ENCODE peak calls at places on chromosomes 12 and 14, in nine cellular contexts. K is fibroblast of lung, L is heart left ventricle, M is hepatocyte, I is pancreas, W is adrenal gland, G is ascending aorta, B is upper lobe of right lung, A is Panc1. T is an unnamed sample.

GRCh38 chr14:99260652-99261551 is 11.1 kb downstream of the BCL11B start:
- DNase-seq in K (no peak), L (no peak), M (no peak), I (no peak), W (no peak), G (no peak), B (no peak), A (no peak), T (no peak)

GRCh38 chr14:95496111-95496681 is 20.3 kb downstream of the SYNE3 start:
- DNase-seq in K (peak; percentile 43), L (no peak), M (no peak), I (no peak), W (no peak), G (no peak), B (no peak), A (no peak), T (no peak)

GRCh38 chr14:33363687-33364086 is 425.0 kb downstream of the NPAS3 start:
- DNase-seq in K (peak; percentile 6), L (no peak), M (no peak), I (no peak), W (no peak), G (no peak), B (no peak), A (no peak), T (no peak)

GRCh38 chr12:105330283-105330937 is at the start of gene C12orf75:
- DNase-seq in K (peak; percentile 70), L (peak; percentile 70), M (peak; percentile 90), I (peak; percentile 59), W (peak; percentile 45), G (peak; percentile 88), B (peak; percentile 79), A (no peak), T (no peak)

GRCh38 chr14:92922155-92922735 is 705 bp upstream of the CHGA start:
- DNase-seq in K (no peak), L (no peak), M (no peak), I (no peak), W (no peak), G (no peak), B (no peak), A (no peak), T (no peak)

GRCh38 chr14:104665663-104666522 is 23.5 kb upstream of the INF2 start:
- DNase-seq in K (no peak), L (no peak), M (peak; percentile 54), I (peak; percentile 63), W (peak; percentile 60), G (peak; percentile 74), B (peak; percentile 77), A (no peak), T (no peak)

GRCh38 chr12:123946152-123946515 is 26.5 kb downstream of the CCDC92 start:
- DNase-seq in K (no peak), L (no peak), M (no peak), I (no peak), W (no peak), G (no peak), B (no peak), A (no peak), T (no peak)

GRCh38 chr12:118357327-118358007 is 15.2 kb downstream of the TAOK3 start:
- DNase-seq in K (peak; percentile 64), L (peak; percentile 66), M (peak; percentile 32), I (peak; percentile 26), W (peak; percentile 58), G (no peak), B (no peak), A (no peak), T (no peak)

GRCh38 chr14:71932229-71932951 is at the start of gene RGS6:
- DNase-seq in K (no peak), L (peak; percentile 27), M (peak; percentile 88), I (peak; percentile 47), W (peak; percentile 10), G (no peak), B (peak; percentile 77), A (no peak), T (peak; percentile 55)

GRCh38 chr12:42030588-42030987 is 114.1 kb downstream of the GXYLT1 start:
- DNase-seq in K (no peak), L (no peak), M (no peak), I (no peak), W (no peak), G (no peak), B (no peak), A (no peak), T (no peak)

GRCh38 chr14:23114669-23115491 is 4.2 kb downstream of the CEBPE start:
- DNase-seq in K (peak; percentile 97), L (no peak), M (peak; percentile 40), I (no peak), W (peak; percentile 82), G (peak; percentile 87), B (no peak), A (no peak), T (no peak)

GRCh38 chr14:75986439-75986765 is 839 bp downstream of the IFT43 start:
- DNase-seq in K (no peak), L (no peak), M (no peak), I (no peak), W (no peak), G (no peak), B (no peak), A (no peak), T (no peak)
- H3K27ac ChIP-seq in K (peak overlapping the region; percentile 88), L (peak overlapping the region; percentile 92), M (peak overlapping the region; percentile 89), I (no peak overlapping the region), W (no peak overlapping the region), G (peak overlapping the region; percentile 100), B (peak overlapping the region; percentile 87), A (peak overlapping the region; percentile 77), T (no peak overlapping the region)

DNA sequence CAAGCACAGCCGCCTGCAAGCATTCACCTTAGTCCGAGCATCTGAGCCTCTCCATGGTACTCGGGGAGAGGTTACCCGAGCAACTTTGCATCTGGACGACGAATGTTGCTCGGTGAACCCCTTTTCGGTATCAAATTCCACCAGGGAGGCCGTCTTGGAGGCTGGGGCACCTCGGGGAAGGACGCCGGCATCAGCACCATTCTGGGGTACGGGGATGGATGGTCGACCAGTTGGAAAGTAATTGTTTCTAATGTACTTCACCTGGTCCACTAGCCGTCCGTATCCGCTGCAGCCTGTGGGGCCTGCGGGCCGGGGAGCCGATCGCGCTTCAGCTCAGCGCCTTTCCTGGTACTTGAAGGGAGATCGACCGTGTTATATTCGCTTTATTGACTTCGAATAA is 161.7 kb upstream of the RTL1 start:
- DNase-seq in K (no peak), L (no peak), M (no peak), I (no peak), W (no peak), G (peak; percentile 5), B (peak; percentile 61), A (no peak), T (no peak)
- H3K36me3 ChIP-seq in K (peaks cover 12% of the 10 kb centered on the region), L (no peaks in the 10 kb centered on the region), M (no peaks in the 10 kb centered on the region), I (no peaks in the 10 kb centered on the region), W (no peaks in the 10 kb centered on the region), G (no peaks in the 10 kb centered on the region), B (no peaks in the 10 kb centered on the region), A (no peaks in the 10 kb centered on the region), T (no peaks in the 10 kb centered on the region)

DNA sequence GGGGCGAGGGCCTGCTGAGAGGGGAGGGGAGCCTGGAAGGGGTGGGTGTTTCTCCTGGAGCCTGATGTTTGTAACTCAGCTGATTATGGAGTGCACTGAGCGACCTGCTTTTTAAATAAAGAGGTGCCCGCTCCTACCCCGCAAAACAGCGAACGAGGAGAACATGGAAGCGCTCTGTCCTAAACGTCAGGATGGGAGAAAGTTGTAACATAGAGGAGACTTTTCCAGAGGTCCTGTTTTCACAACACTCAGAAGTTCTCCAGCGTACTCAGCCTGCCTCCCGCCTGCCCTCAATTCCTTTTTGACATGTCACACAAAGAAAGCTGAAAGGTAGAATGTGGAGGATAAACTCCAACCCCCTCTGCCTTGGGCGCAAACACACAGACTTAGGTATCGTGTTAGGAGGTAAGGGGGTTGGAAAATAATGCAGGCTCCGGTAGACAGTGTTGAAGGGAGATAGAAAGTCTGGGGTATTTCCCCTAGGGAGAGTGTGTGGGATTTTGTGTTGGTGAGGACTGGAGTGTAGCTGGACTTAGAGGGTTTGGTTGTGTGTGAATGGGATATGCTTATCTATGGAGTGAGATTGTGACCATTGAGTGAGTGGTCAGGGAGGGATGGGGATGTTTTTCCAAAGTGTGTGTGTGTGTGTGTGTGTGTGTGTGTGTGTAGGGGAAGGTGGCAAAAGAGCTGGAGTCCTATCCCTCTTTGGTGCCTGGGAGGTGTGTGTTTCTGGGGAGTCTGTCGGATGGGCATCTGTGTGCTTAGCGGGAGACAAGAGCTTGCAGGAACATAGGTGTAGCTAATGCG is 2.1 kb downstream of the NTF3 start:
- DNase-seq in K (no peak), L (no peak), M (no peak), I (no peak), W (no peak), G (no peak), B (no peak), A (no peak), T (no peak)
- H3K4me1 ChIP-seq in K (peaks cover 9% of the 10 kb centered on the region), L (peaks cover 44% of the 10 kb centered on the region), M (peaks cover 38% of the 10 kb centered on the region), I (no peaks in the 10 kb centered on the region), W (no peaks in the 10 kb centered on the region), G (peaks cover 39% of the 10 kb centered on the region), B (peaks cover 18% of the 10 kb centered on the region), A (no peaks in the 10 kb centered on the region), T (peaks cover 4% of the 10 kb centered on the region)

GRCh38 chr14:102796661-102797190 is 19.5 kb downstream of the TRAF3 start:
- DNase-seq in K (no peak), L (no peak), M (no peak), I (no peak), W (no peak), G (no peak), B (no peak), A (no peak), T (no peak)
- H3K27ac ChIP-seq in K (no peak overlapping the region), L (no peak overlapping the region), M (peak overlapping the region; percentile 94), I (no peak overlapping the region), W (no peak overlapping the region), G (no peak overlapping the region), B (no peak overlapping the region), A (no peak overlapping the region), T (no peak overlapping the region)

GRCh38 chr12:5996459-5996858 is 51.4 kb upstream of the ANO2 start:
- DNase-seq in K (no peak), L (no peak), M (no peak), I (no peak), W (no peak), G (no peak), B (no peak), A (no peak), T (no peak)
- H3K36me3 ChIP-seq in K (no peaks in the 10 kb centered on the region), L (no peaks in the 10 kb centered on the region), M (no peaks in the 10 kb centered on the region), I (no peaks in the 10 kb centered on the region), W (no peaks in the 10 kb centered on the region), G (no peaks in the 10 kb centered on the region), B (peaks cover 6% of the 10 kb centered on the region), A (no peaks in the 10 kb centered on the region), T (no peaks in the 10 kb centered on the region)

GRCh38 chr12:108614041-108614440 is 16.2 kb upstream of the TMEM119 start:
- DNase-seq in K (no peak), L (no peak), M (no peak), I (no peak), W (no peak), G (no peak), B (no peak), A (no peak), T (no peak)
- H3K4me1 ChIP-seq in K (peaks cover 24% of the 10 kb centered on the region), L (peaks cover 12% of the 10 kb centered on the region), M (peaks cover 11% of the 10 kb centered on the region), I (no peaks in the 10 kb centered on the region), W (peaks cover 5% of the 10 kb centered on the region), G (peaks cover 2% of the 10 kb centered on the region), B (peaks cover 29% of the 10 kb centered on the region), A (peaks cover 25% of the 10 kb centered on the region), T (peaks cover 2% of the 10 kb centered on the region)